ENCODE peak calls at places on chromosomes 13 and 19, in ten cellular contexts. One of them, this sample, is unnamed.

GRCh38 chr13:67069117-67069767 is 160.9 kb downstream of the PCDH9 start:
- DNase-seq in NB4: no peak
- DNase-seq in tibial nerve: no peak
- DNase-seq in fibroblast of mammary gland: no peak
- DNase-seq in psoas muscle: no peak
- DNase-seq in tibial artery: no peak
- DNase-seq in fibroblast of lung: no peak
- DNase-seq in WTC11: no peak
- DNase-seq in choroid plexus epithelial cell: peak
- DNase-seq in left ventricle myocardium inferior: no peak
- DNase-seq in this sample: no peak

GRCh38 chr19:24032651-24033050 is 54.3 kb upstream of the ZNF254 start:
- DNase-seq in NB4: no peak
- DNase-seq in tibial nerve: no peak
- DNase-seq in fibroblast of mammary gland: no peak
- DNase-seq in psoas muscle: no peak
- DNase-seq in tibial artery: no peak
- DNase-seq in fibroblast of lung: no peak
- DNase-seq in WTC11: no peak
- DNase-seq in choroid plexus epithelial cell: no peak
- DNase-seq in left ventricle myocardium inferior: no peak
- DNase-seq in this sample: no peak

GRCh38 chr19:29499261-29499920 is 26.4 kb upstream of the VSTM2B start:
- DNase-seq in NB4: no peak
- DNase-seq in tibial nerve: no peak
- DNase-seq in fibroblast of mammary gland: no peak
- DNase-seq in psoas muscle: no peak
- DNase-seq in tibial artery: peak
- DNase-seq in fibroblast of lung: no peak
- DNase-seq in WTC11: no peak
- DNase-seq in choroid plexus epithelial cell: no peak
- DNase-seq in left ventricle myocardium inferior: no peak
- DNase-seq in this sample: no peak

GRCh38 chr13:99434258-99434788 is 66.9 kb upstream of the TM9SF2 start:
- DNase-seq in NB4: no peak
- DNase-seq in tibial nerve: no peak
- DNase-seq in fibroblast of mammary gland: no peak
- DNase-seq in psoas muscle: no peak
- DNase-seq in tibial artery: no peak
- DNase-seq in fibroblast of lung: no peak
- DNase-seq in WTC11: peak
- DNase-seq in choroid plexus epithelial cell: no peak
- DNase-seq in left ventricle myocardium inferior: no peak
- DNase-seq in this sample: no peak

GRCh38 chr19:52748336-52748950 is 13.6 kb upstream of the ZNF611 start:
- DNase-seq in NB4: peak
- DNase-seq in tibial nerve: no peak
- DNase-seq in fibroblast of mammary gland: peak
- DNase-seq in psoas muscle: peak
- DNase-seq in tibial artery: no peak
- DNase-seq in fibroblast of lung: peak
- DNase-seq in WTC11: no peak
- DNase-seq in choroid plexus epithelial cell: peak
- DNase-seq in left ventricle myocardium inferior: no peak
- DNase-seq in this sample: no peak

GRCh38 chr19:23597661-23598060 is 89.4 kb downstream of the ZNF675 start:
- DNase-seq in NB4: no peak
- DNase-seq in tibial nerve: no peak
- DNase-seq in fibroblast of mammary gland: no peak
- DNase-seq in psoas muscle: no peak
- DNase-seq in tibial artery: no peak
- DNase-seq in fibroblast of lung: no peak
- DNase-seq in WTC11: no peak
- DNase-seq in choroid plexus epithelial cell: no peak
- DNase-seq in left ventricle myocardium inferior: no peak
- DNase-seq in this sample: no peak

GRCh38 chr13:29885967-29886366 is 35.5 kb upstream of the UBL3 start:
- DNase-seq in NB4: no peak
- DNase-seq in tibial nerve: no peak
- DNase-seq in fibroblast of mammary gland: no peak
- DNase-seq in psoas muscle: no peak
- DNase-seq in tibial artery: no peak
- DNase-seq in fibroblast of lung: no peak
- DNase-seq in WTC11: no peak
- DNase-seq in choroid plexus epithelial cell: no peak
- DNase-seq in left ventricle myocardium inferior: no peak
- DNase-seq in this sample: no peak

GRCh38 chr13:24747248-24748151 is 16.5 kb upstream of the RNF17 start:
- DNase-seq in NB4: peak
- DNase-seq in tibial nerve: no peak
- DNase-seq in fibroblast of mammary gland: no peak
- DNase-seq in psoas muscle: no peak
- DNase-seq in tibial artery: no peak
- DNase-seq in fibroblast of lung: peak
- DNase-seq in WTC11: peak
- DNase-seq in choroid plexus epithelial cell: peak
- DNase-seq in left ventricle myocardium inferior: no peak
- DNase-seq in this sample: no peak

GRCh38 chr19:39846678-39847486 is 703 bp upstream of the FBL start:
- DNase-seq in NB4: peak
- DNase-seq in tibial nerve: no peak
- DNase-seq in fibroblast of mammary gland: no peak
- DNase-seq in psoas muscle: no peak
- DNase-seq in tibial artery: no peak
- DNase-seq in fibroblast of lung: no peak
- DNase-seq in WTC11: no peak
- DNase-seq in choroid plexus epithelial cell: peak
- DNase-seq in left ventricle myocardium inferior: no peak
- DNase-seq in this sample: no peak

GRCh38 chr13:68736961-68737360 is 1370.7 kb upstream of the ATXN8OS start:
- DNase-seq in NB4: no peak
- DNase-seq in tibial nerve: no peak
- DNase-seq in fibroblast of mammary gland: no peak
- DNase-seq in psoas muscle: no peak
- DNase-seq in tibial artery: no peak
- DNase-seq in fibroblast of lung: peak
- DNase-seq in WTC11: no peak
- DNase-seq in choroid plexus epithelial cell: no peak
- DNase-seq in left ventricle myocardium inferior: no peak
- DNase-seq in this sample: no peak

GRCh38 chr19:42601811-42602443 is 7.2 kb upstream of the CEACAM8 start:
- DNase-seq in NB4: peak
- DNase-seq in tibial nerve: no peak
- DNase-seq in fibroblast of mammary gland: peak
- DNase-seq in psoas muscle: no peak
- DNase-seq in tibial artery: no peak
- DNase-seq in fibroblast of lung: peak
- DNase-seq in WTC11: peak
- DNase-seq in choroid plexus epithelial cell: peak
- DNase-seq in left ventricle myocardium inferior: no peak
- DNase-seq in this sample: no peak

GRCh38 chr13:98909016-98909415 is 68.8 kb downstream of the DOCK9 start:
- DNase-seq in NB4: no peak
- DNase-seq in tibial nerve: no peak
- DNase-seq in fibroblast of mammary gland: peak
- DNase-seq in psoas muscle: no peak
- DNase-seq in tibial artery: no peak
- DNase-seq in fibroblast of lung: no peak
- DNase-seq in WTC11: no peak
- DNase-seq in choroid plexus epithelial cell: no peak
- DNase-seq in left ventricle myocardium inferior: no peak
- DNase-seq in this sample: no peak

GRCh38 chr13:28705734-28706133 is 13.0 kb downstream of the SLC46A3 start:
- DNase-seq in NB4: no peak
- DNase-seq in tibial nerve: no peak
- DNase-seq in fibroblast of mammary gland: peak
- DNase-seq in psoas muscle: no peak
- DNase-seq in tibial artery: no peak
- DNase-seq in fibroblast of lung: no peak
- DNase-seq in WTC11: no peak
- DNase-seq in choroid plexus epithelial cell: peak
- DNase-seq in left ventricle myocardium inferior: no peak
- DNase-seq in this sample: no peak

GRCh38 chr13:54383604-54384003 is 1355.0 kb downstream of the OLFM4 start:
- DNase-seq in NB4: no peak
- DNase-seq in tibial nerve: no peak
- DNase-seq in fibroblast of mammary gland: no peak
- DNase-seq in psoas muscle: no peak
- DNase-seq in tibial artery: no peak
- DNase-seq in fibroblast of lung: no peak
- DNase-seq in WTC11: no peak
- DNase-seq in choroid plexus epithelial cell: no peak
- DNase-seq in left ventricle myocardium inferior: no peak
- DNase-seq in this sample: no peak

DNA sequence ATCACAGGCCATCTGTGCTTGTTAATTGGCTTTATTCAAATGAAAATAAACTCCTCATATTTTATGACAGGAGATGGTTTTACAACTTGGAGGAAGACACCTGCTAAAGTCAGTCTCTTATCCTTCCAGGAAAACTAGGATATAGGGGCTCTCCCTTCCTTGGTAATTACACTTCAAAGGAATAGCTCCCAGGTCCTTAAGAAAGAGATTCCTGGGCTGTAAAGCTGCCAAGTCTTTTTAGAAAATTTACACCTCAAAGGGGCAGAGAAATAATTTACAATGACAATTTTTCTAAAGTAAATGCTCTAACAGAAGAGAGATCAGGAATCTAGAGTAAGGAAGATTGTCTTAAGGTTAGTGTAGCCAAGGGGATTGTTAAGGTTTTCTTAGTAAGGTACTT is 1359.0 kb downstream of the OLFM4 start:
- DNase-seq in NB4: no peak
- DNase-seq in tibial nerve: no peak
- DNase-seq in fibroblast of mammary gland: no peak
- DNase-seq in psoas muscle: no peak
- DNase-seq in tibial artery: no peak
- DNase-seq in fibroblast of lung: no peak
- DNase-seq in WTC11: no peak
- DNase-seq in choroid plexus epithelial cell: no peak
- DNase-seq in left ventricle myocardium inferior: no peak
- DNase-seq in this sample: no peak
- TF ChIP-seq CTCF in NB4: no peak
- TF ChIP-seq CTCF in tibial nerve: no peak
- TF ChIP-seq CTCF in fibroblast of mammary gland: no peak
- TF ChIP-seq CTCF in psoas muscle: no peak
- TF ChIP-seq CTCF in tibial artery: no peak
- TF ChIP-seq CTCF in fibroblast of lung: no peak
- TF ChIP-seq CTCF in WTC11: no peak
- TF ChIP-seq CTCF in choroid plexus epithelial cell: no peak
- TF ChIP-seq CTCF in left ventricle myocardium inferior: no peak
- TF ChIP-seq CTCF in this sample: no peak

DNA sequence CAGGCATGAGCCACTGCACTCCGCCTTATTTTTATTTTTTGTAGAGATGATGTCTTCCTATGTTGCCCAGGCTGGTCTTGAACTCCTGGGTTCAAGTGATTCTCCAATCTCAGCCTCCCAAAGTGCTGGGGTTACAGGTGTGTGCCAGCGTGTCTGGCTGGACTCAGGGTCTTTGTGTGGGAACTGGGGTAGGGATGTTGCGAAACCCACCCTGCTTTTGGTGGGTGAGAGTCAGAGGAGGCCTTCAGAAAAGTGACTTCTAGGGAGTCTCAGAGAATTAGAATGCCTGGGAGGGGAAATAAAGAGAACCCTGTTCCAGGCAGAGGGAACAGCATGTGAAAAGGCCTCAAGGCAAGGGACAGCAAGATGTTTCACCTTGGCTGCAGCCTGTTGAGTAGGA is 13.2 kb downstream of the TLE5 start:
- DNase-seq in NB4: no peak
- DNase-seq in tibial nerve: no peak
- DNase-seq in fibroblast of mammary gland: no peak
- DNase-seq in psoas muscle: no peak
- DNase-seq in tibial artery: no peak
- DNase-seq in fibroblast of lung: no peak
- DNase-seq in WTC11: no peak
- DNase-seq in choroid plexus epithelial cell: no peak
- DNase-seq in left ventricle myocardium inferior: no peak
- DNase-seq in this sample: no peak
- TF ChIP-seq CTCF in NB4: no peak
- TF ChIP-seq CTCF in tibial nerve: no peak
- TF ChIP-seq CTCF in fibroblast of mammary gland: no peak
- TF ChIP-seq CTCF in psoas muscle: no peak
- TF ChIP-seq CTCF in tibial artery: no peak
- TF ChIP-seq CTCF in fibroblast of lung: no peak
- TF ChIP-seq CTCF in WTC11: no peak
- TF ChIP-seq CTCF in choroid plexus epithelial cell: no peak
- TF ChIP-seq CTCF in left ventricle myocardium inferior: no peak
- TF ChIP-seq CTCF in this sample: no peak

GRCh38 chr13:113421673-113422270 is 31.5 kb downstream of the ADPRHL1 start:
- DNase-seq in NB4: no peak
- DNase-seq in tibial nerve: no peak
- DNase-seq in fibroblast of mammary gland: peak
- DNase-seq in psoas muscle: no peak
- DNase-seq in tibial artery: no peak
- DNase-seq in fibroblast of lung: peak
- DNase-seq in WTC11: no peak
- DNase-seq in choroid plexus epithelial cell: peak
- DNase-seq in left ventricle myocardium inferior: no peak
- DNase-seq in this sample: no peak
- TF ChIP-seq CTCF in NB4: no peak
- TF ChIP-seq CTCF in tibial nerve: no peak
- TF ChIP-seq CTCF in fibroblast of mammary gland: no peak
- TF ChIP-seq CTCF in psoas muscle: no peak
- TF ChIP-seq CTCF in tibial artery: no peak
- TF ChIP-seq CTCF in fibroblast of lung: no peak
- TF ChIP-seq CTCF in WTC11: no peak
- TF ChIP-seq CTCF in choroid plexus epithelial cell: no peak
- TF ChIP-seq CTCF in left ventricle myocardium inferior: no peak
- TF ChIP-seq CTCF in this sample: no peak

GRCh38 chr19:33801411-33801810 is 4.7 kb downstream of the KCTD15 start:
- DNase-seq in NB4: no peak
- DNase-seq in tibial nerve: no peak
- DNase-seq in fibroblast of mammary gland: no peak
- DNase-seq in psoas muscle: no peak
- DNase-seq in tibial artery: no peak
- DNase-seq in fibroblast of lung: no peak
- DNase-seq in WTC11: no peak
- DNase-seq in choroid plexus epithelial cell: no peak
- DNase-seq in left ventricle myocardium inferior: no peak
- DNase-seq in this sample: no peak

GRCh38 chr19:33802001-33802400 is 5.3 kb downstream of the KCTD15 start:
- DNase-seq in NB4: no peak
- DNase-seq in tibial nerve: no peak
- DNase-seq in fibroblast of mammary gland: no peak
- DNase-seq in psoas muscle: no peak
- DNase-seq in tibial artery: no peak
- DNase-seq in fibroblast of lung: no peak
- DNase-seq in WTC11: no peak
- DNase-seq in choroid plexus epithelial cell: no peak
- DNase-seq in left ventricle myocardium inferior: no peak
- DNase-seq in this sample: no peak

GRCh38 chr19:33803383-33803782 is 6.7 kb downstream of the KCTD15 start:
- DNase-seq in NB4: no peak
- DNase-seq in tibial nerve: no peak
- DNase-seq in fibroblast of mammary gland: no peak
- DNase-seq in psoas muscle: no peak
- DNase-seq in tibial artery: no peak
- DNase-seq in fibroblast of lung: no peak
- DNase-seq in WTC11: no peak
- DNase-seq in choroid plexus epithelial cell: no peak
- DNase-seq in left ventricle myocardium inferior: no peak
- DNase-seq in this sample: no peak

GRCh38 chr19:33804021-33804799 is 7.5 kb downstream of the KCTD15 start:
- DNase-seq in NB4: no peak
- DNase-seq in tibial nerve: peak
- DNase-seq in fibroblast of mammary gland: peak
- DNase-seq in psoas muscle: peak
- DNase-seq in tibial artery: peak
- DNase-seq in fibroblast of lung: peak
- DNase-seq in WTC11: no peak
- DNase-seq in choroid plexus epithelial cell: peak
- DNase-seq in left ventricle myocardium inferior: peak
- DNase-seq in this sample: no peak

GRCh38 chr19:33802801-33803200 is 6.1 kb downstream of the KCTD15 start:
- DNase-seq in NB4: no peak
- DNase-seq in tibial nerve: no peak
- DNase-seq in fibroblast of mammary gland: no peak
- DNase-seq in psoas muscle: no peak
- DNase-seq in tibial artery: no peak
- DNase-seq in fibroblast of lung: no peak
- DNase-seq in WTC11: no peak
- DNase-seq in choroid plexus epithelial cell: no peak
- DNase-seq in left ventricle myocardium inferior: no peak
- DNase-seq in this sample: no peak
- TF ChIP-seq CTCF in NB4: no peak
- TF ChIP-seq CTCF in tibial nerve: no peak
- TF ChIP-seq CTCF in fibroblast of mammary gland: no peak
- TF ChIP-seq CTCF in psoas muscle: no peak
- TF ChIP-seq CTCF in tibial artery: no peak
- TF ChIP-seq CTCF in fibroblast of lung: no peak
- TF ChIP-seq CTCF in WTC11: no peak
- TF ChIP-seq CTCF in choroid plexus epithelial cell: no peak
- TF ChIP-seq CTCF in left ventricle myocardium inferior: no peak
- TF ChIP-seq CTCF in this sample: no peak